ENCODE peak calls at places on chromosome 6, in four cellular contexts. One of them, this sample, is unnamed.

GRCh38 chr6:42138630-42139619 is 3.5 kb downstream of the C6orf132 start:
- DNase-seq in lung microvascular endothelial cell: peak; percentile 49
- DNase-seq in B cell: no peak
- DNase-seq in AG04450: no peak
- DNase-seq in this sample: no peak

GRCh38 chr6:153131037-153131981 is at the start of gene RGS17:
- DNase-seq in lung microvascular endothelial cell: peak; percentile 84
- DNase-seq in B cell: peak; percentile 70
- DNase-seq in AG04450: peak; percentile 44
- DNase-seq in this sample: no peak

GRCh38 chr6:41021832-41022231 is 17.2 kb downstream of the UNC5CL start:
- DNase-seq in lung microvascular endothelial cell: peak; percentile 13
- DNase-seq in B cell: no peak
- DNase-seq in AG04450: no peak
- DNase-seq in this sample: peak; percentile 23

GRCh38 chr6:151649835-151650234 is 156.0 kb downstream of the CCDC170 start:
- DNase-seq in lung microvascular endothelial cell: no peak
- DNase-seq in B cell: no peak
- DNase-seq in AG04450: no peak
- DNase-seq in this sample: no peak

GRCh38 chr6:93567164-93567563 is 147.8 kb upstream of the EPHA7 start:
- DNase-seq in lung microvascular endothelial cell: no peak
- DNase-seq in B cell: no peak
- DNase-seq in AG04450: no peak
- DNase-seq in this sample: no peak

GRCh38 chr6:157637516-157637915 is 185.5 kb upstream of the SNX9 start:
- DNase-seq in lung microvascular endothelial cell: peak; percentile 45
- DNase-seq in B cell: no peak
- DNase-seq in AG04450: no peak
- DNase-seq in this sample: no peak

GRCh38 chr6:20404641-20405032 is 3.0 kb downstream of the E2F3 start:
- DNase-seq in lung microvascular endothelial cell: peak; percentile 85
- DNase-seq in B cell: peak; percentile 66
- DNase-seq in AG04450: no peak
- DNase-seq in this sample: no peak

GRCh38 chr6:129186988-129187387 is 304.1 kb downstream of the LAMA2 start:
- DNase-seq in lung microvascular endothelial cell: peak; percentile 1
- DNase-seq in B cell: no peak
- DNase-seq in AG04450: no peak
- DNase-seq in this sample: no peak

GRCh38 chr6:139016337-139017213 is 12.0 kb upstream of the ABRACL start:
- DNase-seq in lung microvascular endothelial cell: no peak
- DNase-seq in B cell: peak; percentile 39
- DNase-seq in AG04450: no peak
- DNase-seq in this sample: no peak

GRCh38 chr6:158649289-158650143 is at the start of gene SYTL3:
- DNase-seq in lung microvascular endothelial cell: no peak
- DNase-seq in B cell: peak; percentile 48
- DNase-seq in AG04450: no peak
- DNase-seq in this sample: peak; percentile 69

GRCh38 chr6:149545258-149545753 is 537 bp downstream of the PPIL4 start:
- DNase-seq in lung microvascular endothelial cell: peak; percentile 89
- DNase-seq in B cell: peak; percentile 49
- DNase-seq in AG04450: peak; percentile 41
- DNase-seq in this sample: no peak

GRCh38 chr6:14549871-14550270 is 432.3 kb downstream of the CD83 start:
- DNase-seq in lung microvascular endothelial cell: no peak
- DNase-seq in B cell: no peak
- DNase-seq in AG04450: no peak
- DNase-seq in this sample: no peak

GRCh38 chr6:87922947-87923330 is 124.7 kb upstream of the SPACA1 start:
- DNase-seq in lung microvascular endothelial cell: no peak
- DNase-seq in B cell: peak; percentile 53
- DNase-seq in AG04450: no peak
- DNase-seq in this sample: no peak

GRCh38 chr6:69390125-69390524 is 406.7 kb downstream of the LMBRD1 start:
- DNase-seq in lung microvascular endothelial cell: no peak
- DNase-seq in B cell: no peak
- DNase-seq in AG04450: no peak
- DNase-seq in this sample: no peak

GRCh38 chr6:101199441-101199840 is 194.1 kb upstream of the GRIK2 start:
- DNase-seq in lung microvascular endothelial cell: no peak
- DNase-seq in B cell: no peak
- DNase-seq in AG04450: no peak
- DNase-seq in this sample: no peak

GRCh38 chr6:99426454-99426762 is 1.3 kb upstream of the PNISR start:
- DNase-seq in lung microvascular endothelial cell: no peak
- DNase-seq in B cell: no peak
- DNase-seq in AG04450: no peak
- DNase-seq in this sample: no peak

GRCh38 chr6:159068904-159069578 is 24.2 kb upstream of the TAGAP start:
- DNase-seq in lung microvascular endothelial cell: no peak
- DNase-seq in B cell: peak; percentile 34
- DNase-seq in AG04450: no peak
- DNase-seq in this sample: no peak

GRCh38 chr6:143575440-143575839 is 63.9 kb upstream of the FUCA2 start:
- DNase-seq in lung microvascular endothelial cell: peak; percentile 89
- DNase-seq in B cell: peak; percentile 66
- DNase-seq in AG04450: peak; percentile 61
- DNase-seq in this sample: no peak

GRCh38 chr6:163427498-163428254 is 13.2 kb downstream of the QKI start:
- DNase-seq in lung microvascular endothelial cell: peak; percentile 74
- DNase-seq in B cell: no peak
- DNase-seq in AG04450: peak; percentile 44
- DNase-seq in this sample: peak; percentile 62

GRCh38 chr6:88870728-88871330 is 92.6 kb downstream of the RNGTT start:
- DNase-seq in lung microvascular endothelial cell: peak; percentile 85
- DNase-seq in B cell: peak; percentile 18
- DNase-seq in AG04450: peak; percentile 29
- DNase-seq in this sample: no peak

GRCh38 chr6:36115412-36115811 is 14.9 kb upstream of the MAPK13 start:
- DNase-seq in lung microvascular endothelial cell: no peak
- DNase-seq in B cell: no peak
- DNase-seq in AG04450: no peak
- DNase-seq in this sample: no peak

GRCh38 chr6:15352884-15353283 is 107.0 kb downstream of the JARID2 start:
- DNase-seq in lung microvascular endothelial cell: peak; percentile 46
- DNase-seq in B cell: no peak
- DNase-seq in AG04450: no peak
- DNase-seq in this sample: no peak

GRCh38 chr6:24581084-24581669 is 64.8 kb downstream of the KIAA0319 start:
- DNase-seq in lung microvascular endothelial cell: peak; percentile 80
- DNase-seq in B cell: peak; percentile 36
- DNase-seq in AG04450: peak; percentile 21
- DNase-seq in this sample: no peak

GRCh38 chr6:149867876-149868640 is 3.9 kb upstream of the LRP11 start:
- DNase-seq in lung microvascular endothelial cell: no peak
- DNase-seq in B cell: no peak
- DNase-seq in AG04450: no peak
- DNase-seq in this sample: no peak

GRCh38 chr6:140178550-140179334 is 804.3 kb upstream of the CITED2 start:
- DNase-seq in lung microvascular endothelial cell: no peak
- DNase-seq in B cell: no peak
- DNase-seq in AG04450: peak; percentile 23
- DNase-seq in this sample: peak; percentile 56

GRCh38 chr6:134138226-134138975 is 86.0 kb upstream of the SLC2A12 start:
- DNase-seq in lung microvascular endothelial cell: no peak
- DNase-seq in B cell: no peak
- DNase-seq in AG04450: no peak
- DNase-seq in this sample: no peak

GRCh38 chr6:13466304-13467215 is 20.8 kb downstream of the GFOD1 start:
- DNase-seq in lung microvascular endothelial cell: no peak
- DNase-seq in B cell: no peak
- DNase-seq in AG04450: no peak
- DNase-seq in this sample: no peak

GRCh38 chr6:30741789-30742315 is 635 bp downstream of the FLOT1 start:
- DNase-seq in lung microvascular endothelial cell: no peak
- DNase-seq in B cell: no peak
- DNase-seq in AG04450: no peak
- DNase-seq in this sample: no peak

This sample was measured in AG04449.